ENCODE peak calls at places on chromosomes 3 and 15, in eight cellular contexts. K is H9, V is GM10248, Z is transverse colon, Q is Calu3, D is epithelial cell of esophagus, I is lower leg skin, N is mucosa of descending colon. U is an unnamed sample.

GRCh38 chr3:157129782-157130137 is 30.2 kb downstream of the CCNL1 start:
- DNase-seq in N (peak; percentile 65), K (no peak), I (no peak), Q (peak; percentile 84), D (peak; percentile 60), Z (peak; percentile 63), V (no peak), U (peak; percentile 36)

GRCh38 chr3:46987485-46988401 is 8.3 kb downstream of the NBEAL2 start:
- DNase-seq in Q (no peak), K (peak; percentile 89), I (no peak), D (peak; percentile 81), Z (peak; percentile 87), N (peak; percentile 83), V (peak; percentile 90), U (peak; percentile 47)

GRCh38 chr15:71501344-71502128 is 308.8 kb upstream of the NR2E3 start:
- DNase-seq in Q (no peak), V (no peak), I (no peak), K (no peak), N (no peak), Z (no peak), D (peak; percentile 31), U (no peak)

GRCh38 chr3:149949181-149949580 is 21.5 kb downstream of the PFN2 start:
- DNase-seq in K (no peak), D (no peak), Q (no peak), I (no peak), N (no peak), Z (no peak), V (no peak), U (no peak)

GRCh38 chr15:100885116-100885515 is 5.5 kb downstream of the ALDH1A3 start:
- DNase-seq in N (no peak), Z (no peak), V (no peak), K (no peak), D (no peak), Q (no peak), I (no peak), U (no peak)

GRCh38 chr3:16484216-16484615 is 29.3 kb downstream of the RFTN1 start:
- DNase-seq in D (no peak), I (no peak), Q (no peak), N (peak; percentile 39), Z (peak; percentile 42), V (no peak), K (no peak), U (no peak)

GRCh38 chr15:31367730-31368344 is 41.2 kb downstream of the KLF13 start:
- DNase-seq in Q (no peak), D (no peak), I (no peak), N (peak; percentile 21), K (no peak), Z (peak; percentile 56), V (no peak), U (no peak)

GRCh38 chr15:57237282-57237642 is 139.0 kb upstream of the CGNL1 start:
- DNase-seq in V (no peak), Q (no peak), D (no peak), N (no peak), Z (no peak), K (no peak), I (no peak), U (no peak)

GRCh38 chr15:99149366-99149765 is 44.5 kb downstream of the SYNM start:
- DNase-seq in D (no peak), I (no peak), V (no peak), N (no peak), Q (no peak), Z (no peak), K (peak; percentile 8), U (no peak)

GRCh38 chr15:46636220-46636619 is 1001.4 kb downstream of the SQOR start:
- DNase-seq in K (no peak), D (peak; percentile 30), Q (no peak), Z (no peak), V (no peak), I (no peak), N (no peak), U (no peak)

GRCh38 chr3:101325393-101326134 is 5.2 kb upstream of the IMPG2 start:
- DNase-seq in Q (no peak), D (no peak), Z (no peak), I (no peak), N (no peak), V (no peak), K (no peak), U (no peak)

GRCh38 chr3:38829404-38829803 is 13.4 kb upstream of the SCN10A start:
- DNase-seq in N (peak; percentile 2), V (no peak), Z (no peak), D (peak; percentile 72), I (no peak), K (no peak), Q (peak; percentile 60), U (no peak)

GRCh38 chr15:69098688-69099087 is 61.7 kb upstream of the GLCE start:
- DNase-seq in D (no peak), K (no peak), V (no peak), Q (no peak), I (no peak), Z (no peak), N (no peak), U (no peak)

GRCh38 chr3:32411442-32411841 is 19.8 kb downstream of the CMTM7 start:
- DNase-seq in N (no peak), I (no peak), K (no peak), Z (no peak), D (no peak), Q (no peak), V (no peak), U (no peak)

GRCh38 chr15:76073554-76073953 is 13.8 kb downstream of the TMEM266 start:
- DNase-seq in Z (no peak), D (peak; percentile 86), V (no peak), I (no peak), N (no peak), K (no peak), Q (no peak), U (no peak)

GRCh38 chr3:142983318-142983717 is 18.1 kb upstream of the U2SURP start:
- DNase-seq in I (no peak), N (no peak), Z (no peak), D (no peak), V (no peak), K (no peak), Q (no peak), U (no peak)

GRCh38 chr3:63232764-63233396 is 45.2 kb upstream of the SYNPR start:
- DNase-seq in I (no peak), V (no peak), Q (no peak), Z (no peak), N (no peak), D (peak; percentile 15), K (no peak), U (no peak)

GRCh38 chr3:111669926-111670630 is 74.9 kb upstream of the ZBED2 start:
- DNase-seq in Q (no peak), V (no peak), D (peak; percentile 47), Z (no peak), I (no peak), N (no peak), K (no peak), U (no peak)

GRCh38 chr15:71651750-71652186 is 158.6 kb upstream of the NR2E3 start:
- DNase-seq in V (peak; percentile 22), Z (peak; percentile 14), I (peak; percentile 48), Q (peak; percentile 44), N (peak; percentile 64), D (peak; percentile 84), K (peak; percentile 69), U (peak; percentile 29)

GRCh38 chr3:98022978-98023820 is 11.9 kb downstream of the GABRR3 start:
- DNase-seq in N (peak; percentile 97), I (peak; percentile 87), K (peak; percentile 83), Q (peak; percentile 91), Z (peak; percentile 90), V (peak; percentile 56), D (peak; percentile 80), U (peak; percentile 95)

GRCh38 chr3:77825045-77825827 is 785.3 kb downstream of the ROBO2 start:
- DNase-seq in I (peak; percentile 48), D (peak; percentile 100), Q (peak; percentile 78), Z (peak; percentile 21), V (no peak), N (peak; percentile 3), K (no peak), U (peak; percentile 21)

GRCh38 chr3:13053915-13054704 is 19.1 kb downstream of the IQSEC1 start:
- DNase-seq in V (no peak), I (no peak), Z (no peak), N (no peak), D (no peak), K (no peak), Q (no peak), U (no peak)

GRCh38 chr15:78420220-78420619 is 17.8 kb upstream of the IREB2 start:
- DNase-seq in Z (no peak), K (no peak), D (no peak), I (no peak), V (no peak), Q (no peak), N (no peak), U (no peak)

GRCh38 chr3:139241783-139242182 is 102.0 kb upstream of the MRPS22 start:
- DNase-seq in V (no peak), K (no peak), I (no peak), N (no peak), Q (no peak), Z (no peak), D (no peak), U (no peak)
- TF ChIP-seq CTCF in V (no peak), K (no peak), I (no peak), N (no peak), Q (no peak), Z (no peak), D (no peak), U (no peak)

GRCh38 chr3:42751609-42752008 is 21.4 kb downstream of the CCDC13 start:
- DNase-seq in V (no peak), D (no peak), Q (no peak), K (peak; percentile 14), N (no peak), Z (no peak), I (no peak), U (peak; percentile 48)
- TF ChIP-seq CTCF in V (no peak), D (no peak), Q (no peak), K (no peak), N (no peak), Z (no peak), I (no peak), U (no peak)

GRCh38 chr3:66418432-66419052 is 82.3 kb downstream of the LRIG1 start:
- DNase-seq in Z (peak; percentile 48), V (no peak), N (no peak), I (no peak), D (peak; percentile 40), K (no peak), Q (no peak), U (peak; percentile 95)
- TF ChIP-seq CTCF in Z (no peak), V (no peak), N (no peak), I (no peak), D (peak; percentile 40), K (no peak), Q (no peak), U (no peak)

GRCh38 chr15:59158701-59159034 is 48.0 kb upstream of the LDHAL6B start:
- DNase-seq in Z (no peak), D (no peak), K (no peak), Q (no peak), V (no peak), I (no peak), N (no peak), U (peak; percentile 91)

GRCh38 chr15:59159210-59159609 is 47.4 kb upstream of the LDHAL6B start:
- DNase-seq in D (no peak), V (no peak), Z (no peak), K (no peak), I (no peak), N (no peak), Q (no peak), U (no peak)

GRCh38 chr15:59157840-59158700 is 48.6 kb upstream of the LDHAL6B start:
- DNase-seq in Z (no peak), N (no peak), K (no peak), I (no peak), D (no peak), Q (no peak), V (no peak), U (peak; percentile 27)

GRCh38 chr15:59157398-59157797 is 49.2 kb upstream of the LDHAL6B start:
- DNase-seq in D (no peak), I (no peak), Z (no peak), V (no peak), Q (no peak), K (no peak), N (no peak), U (no peak)

GRCh38 chr15:59160880-59161593 is 45.6 kb upstream of the LDHAL6B start:
- DNase-seq in Q (peak; percentile 36), Z (no peak), I (no peak), N (no peak), D (no peak), V (no peak), K (peak; percentile 83), U (peak; percentile 27)
- TF ChIP-seq CTCF in Q (no peak), Z (peak; percentile 23), I (no peak), N (no peak), D (peak; percentile 59), V (peak; percentile 39), K (peak; percentile 69), U (peak; percentile 22)